ENCODE peak calls at places on chromosomes 1 and 21, in ten cellular contexts. T is HEK293T; V is neural progenitor cell; J is iris pigment epithelial cell; O is AG04449; E is stimulated activated CD4-positive, alpha-beta T cell treated with anti-CD3 and anti-CD28 coated beads, Interleukin-1b, Interleukin-23, amount 100 ng/mL, for 4 hours; U is CD4-positive, alpha-beta T cell; X is skeletal muscle cell; Q is ovary; C is DMS153. L is an unnamed sample.

GRCh38 chr1:229001467-229001866 is 266.2 kb downstream of the RHOU start:
- DNase-seq in T (no peak), V (no peak), J (no peak), O (no peak), E (no peak), U (no peak), X (no peak), Q (no peak), C (no peak), L (no peak)

GRCh38 chr1:74502432-74502831 is 10.0 kb downstream of the LRRC53 start:
- DNase-seq in T (peak), V (peak), J (peak), O (no peak), E (no peak), U (no peak), X (peak), Q (no peak), C (no peak), L (no peak)

GRCh38 chr1:58824753-58825389 is 41.0 kb upstream of the JUN start:
- DNase-seq in T (no peak), V (no peak), J (no peak), O (no peak), E (no peak), U (no peak), X (no peak), Q (no peak), C (no peak), L (no peak)

GRCh38 chr21:41445465-41445862 is 19.4 kb downstream of the MX1 start:
- DNase-seq in T (no peak), V (no peak), J (no peak), O (no peak), E (no peak), U (no peak), X (no peak), Q (no peak), C (no peak), L (no peak)

GRCh38 chr1:94325379-94326302 is 88.3 kb upstream of the ARHGAP29 start:
- DNase-seq in T (no peak), V (no peak), J (peak), O (peak), E (no peak), U (no peak), X (peak), Q (no peak), C (no peak), L (peak)

GRCh38 chr1:9573723-9574122 is 15.0 kb upstream of the TMEM201 start:
- DNase-seq in T (no peak), V (peak), J (no peak), O (no peak), E (no peak), U (no peak), X (no peak), Q (no peak), C (no peak), L (peak)

GRCh38 chr1:185939142-185939541 is 205.0 kb downstream of the HMCN1 start:
- DNase-seq in T (no peak), V (no peak), J (peak), O (no peak), E (no peak), U (no peak), X (no peak), Q (no peak), C (no peak), L (no peak)

GRCh38 chr21:45543710-45544448 is 1.6 kb upstream of the SLC19A1 start:
- DNase-seq in T (no peak), V (no peak), J (no peak), O (no peak), E (no peak), U (no peak), X (no peak), Q (peak), C (no peak), L (no peak)

GRCh38 chr1:236018885-236019453 is 45.9 kb downstream of the NID1 start:
- DNase-seq in T (no peak), V (no peak), J (peak), O (no peak), E (no peak), U (no peak), X (peak), Q (peak), C (no peak), L (no peak)

L was measured in NCI-H345.